ENCODE peak calls at places on chromosomes 5 and 9, in four cellular contexts. B is cardiac muscle cell, M is MM.1S, E is fibroblast of the aortic adventitia. C is an unnamed sample.

GRCh38 chr5:50564079-50564478 is 102.4 kb upstream of the PARP8 start:
- DNase-seq in B (no peak), M (peak), E (no peak), C (no peak)

GRCh38 chr5:132103969-132104391 is 30.4 kb downstream of the CSF2 start:
- DNase-seq in B (no peak), M (peak), E (no peak), C (no peak)

GRCh38 chr5:1643651-1644392 is 120.1 kb upstream of the LPCAT1 start:
- DNase-seq in B (no peak), M (no peak), E (no peak), C (no peak)

GRCh38 chr9:100064872-100065581 is 33.8 kb downstream of the ERP44 start:
- DNase-seq in B (no peak), M (no peak), E (peak), C (peak)

GRCh38 chr5:17990168-17990567 is 355.9 kb downstream of the TAF11L14 start:
- DNase-seq in B (no peak), M (no peak), E (no peak), C (no peak)

GRCh38 chr9:18208166-18209059 is 265.5 kb upstream of the ADAMTSL1 start:
- DNase-seq in B (peak), M (peak), E (peak), C (no peak)

GRCh38 chr5:67591491-67591890 is 394.9 kb upstream of the CD180 start:
- DNase-seq in B (no peak), M (no peak), E (no peak), C (no peak)

GRCh38 chr5:33370135-33370472 is 70.7 kb upstream of the TARS1 start:
- DNase-seq in B (no peak), M (no peak), E (peak), C (no peak)

GRCh38 chr5:61311836-61312808 is 19.9 kb upstream of the ZSWIM6 start:
- DNase-seq in B (no peak), M (no peak), E (peak), C (peak)

GRCh38 chr5:60842859-60843692 is 993 bp downstream of the ELOVL7 start:
- DNase-seq in B (peak), M (peak), E (no peak), C (no peak)

GRCh38 chr9:35406183-35406959 is 83.5 kb upstream of the RUSC2 start:
- DNase-seq in B (peak), M (no peak), E (no peak), C (no peak)

GRCh38 chr9:113624721-113625120 is 161.2 kb downstream of the RGS3 start:
- DNase-seq in B (no peak), M (no peak), E (no peak), C (no peak)

GRCh38 chr5:1438871-1439270 is 6.4 kb downstream of the SLC6A3 start:
- DNase-seq in B (no peak), M (no peak), E (no peak), C (no peak)

GRCh38 chr5:179319741-179320281 is 25.4 kb downstream of the ADAMTS2 start:
- DNase-seq in B (no peak), M (no peak), E (peak), C (no peak)

DNA sequence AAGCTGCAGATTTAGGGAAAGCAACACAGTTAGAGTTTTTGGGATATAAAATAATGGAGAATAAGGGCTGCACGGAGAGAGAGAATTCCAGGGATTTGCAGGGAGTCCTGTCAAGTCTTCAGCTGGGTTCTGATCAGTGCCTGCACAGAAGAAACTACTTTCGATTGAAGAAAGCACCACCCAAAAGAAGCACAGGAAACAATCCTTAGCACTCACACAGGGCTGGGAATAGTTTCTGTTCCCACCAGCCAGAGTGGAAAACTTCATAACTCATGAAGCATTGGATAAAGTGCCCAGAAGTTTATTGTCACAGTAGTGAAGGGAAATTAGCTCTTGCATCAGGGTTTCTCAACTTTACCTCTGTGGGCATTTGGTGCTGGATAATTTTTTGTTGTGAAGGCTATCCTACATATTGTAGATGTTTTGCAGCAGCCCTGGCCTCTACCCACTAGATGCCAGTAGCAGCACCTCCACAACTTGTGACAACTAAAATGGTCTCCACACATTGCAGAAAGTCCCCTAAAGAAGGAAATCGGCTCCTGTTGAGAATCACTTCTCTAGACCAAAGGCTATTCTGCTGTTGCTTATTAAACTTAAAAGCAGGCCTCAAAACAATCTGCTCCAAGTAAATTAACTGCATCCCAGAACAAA is 71.0 kb upstream of the FAM120A start:
- DNase-seq in B (peak), M (no peak), E (no peak), C (no peak)
- TF ChIP-seq CTCF in B (no peak), M (no peak), E (no peak), C (peak)

GRCh38 chr5:135037519-135038201 is 3.6 kb upstream of the PITX1 start:
- DNase-seq in B (no peak), M (no peak), E (no peak), C (no peak)
- TF ChIP-seq CTCF in B (no peak), M (no peak), E (no peak), C (no peak)

GRCh38 chr5:109812698-109813097 is 123.0 kb downstream of the MAN2A1 start:
- DNase-seq in B (no peak), M (no peak), E (no peak), C (no peak)
- TF ChIP-seq CTCF in B (no peak), M (no peak), E (no peak), C (no peak)

GRCh38 chr5:116361171-116361967 is 213.3 kb downstream of the SEMA6A start:
- DNase-seq in B (peak), M (no peak), E (no peak), C (no peak)
- TF ChIP-seq CTCF in B (peak), M (no peak), E (no peak), C (no peak)

DNA sequence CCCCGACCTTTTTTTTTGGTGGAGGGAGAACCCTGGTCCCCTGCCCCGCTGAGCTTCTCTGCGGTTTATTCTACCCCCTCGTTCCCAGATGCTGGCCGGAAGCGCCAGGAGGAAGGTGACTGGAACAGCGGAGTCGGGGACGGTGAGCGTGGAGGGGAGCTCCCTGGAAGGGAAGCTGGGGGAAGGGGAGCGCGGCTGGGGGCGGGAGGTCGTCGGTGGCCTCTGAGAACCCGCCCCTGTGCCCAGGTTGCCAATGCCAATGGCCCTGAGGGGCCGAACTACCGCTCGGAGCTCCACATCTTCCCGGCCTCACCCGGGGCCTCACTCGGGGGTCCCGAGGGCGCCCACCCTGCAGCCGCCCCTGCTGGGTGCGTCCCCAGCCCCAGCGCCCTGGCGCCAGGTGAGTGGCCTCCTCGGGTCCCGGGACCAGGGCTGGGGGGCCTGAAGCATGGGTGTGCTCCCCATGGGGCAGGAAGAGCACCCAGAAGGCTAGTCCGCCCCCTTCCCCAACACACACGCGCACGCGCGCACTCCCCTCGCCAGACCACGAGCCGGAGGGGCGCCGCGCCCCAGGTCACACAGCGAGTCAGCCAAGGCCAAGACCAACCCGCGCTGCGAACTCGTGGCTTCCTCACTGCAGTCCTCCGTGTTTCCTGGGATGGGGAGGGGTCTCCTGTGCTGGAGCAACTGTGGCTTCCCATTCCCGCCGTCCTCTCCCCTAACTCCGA is 10.6 kb downstream of the MYOZ3 start:
- DNase-seq in B (peak), M (no peak), E (no peak), C (no peak)
- TF ChIP-seq CTCF in B (no peak), M (no peak), E (no peak), C (no peak)

C was measured in Panc1.